ENCODE peak calls at places on chromosome 9, in four cellular contexts. One of them, this sample, is unnamed.

GRCh38 chr9:114690308-114690707 is 8.3 kb upstream of the TEX48 start:
- DNase-seq in HCT116: no peak
- DNase-seq in SK-N-SH: no peak
- DNase-seq in HepG2: no peak
- DNase-seq in this sample: no peak

GRCh38 chr9:105127863-105128220 is 116.6 kb upstream of the SLC44A1 start:
- DNase-seq in HepG2: no peak
- DNase-seq in HCT116: no peak
- DNase-seq in SK-N-SH: no peak
- DNase-seq in this sample: no peak

GRCh38 chr9:134591082-134591571 is 50.5 kb upstream of the COL5A1 start:
- DNase-seq in SK-N-SH: no peak
- DNase-seq in HepG2: no peak
- DNase-seq in HCT116: no peak
- DNase-seq in this sample: no peak

GRCh38 chr9:35871514-35871913 is 1.3 kb upstream of the OR13J1 start:
- DNase-seq in SK-N-SH: no peak
- DNase-seq in HepG2: no peak
- DNase-seq in HCT116: no peak
- DNase-seq in this sample: no peak

GRCh38 chr9:18393340-18394130 is 80.4 kb upstream of the ADAMTSL1 start:
- DNase-seq in HCT116: peak
- DNase-seq in SK-N-SH: no peak
- DNase-seq in HepG2: peak
- DNase-seq in this sample: peak

GRCh38 chr9:134442087-134442470 is 115.8 kb downstream of the RXRA start:
- DNase-seq in HepG2: no peak
- DNase-seq in HCT116: no peak
- DNase-seq in SK-N-SH: peak
- DNase-seq in this sample: no peak

GRCh38 chr9:119802621-119803020 is 433.4 kb upstream of the BRINP1 start:
- DNase-seq in HepG2: no peak
- DNase-seq in HCT116: no peak
- DNase-seq in SK-N-SH: no peak
- DNase-seq in this sample: no peak

GRCh38 chr9:126630458-126631237 is 16.9 kb downstream of the LMX1B start:
- DNase-seq in HCT116: no peak
- DNase-seq in HepG2: no peak
- DNase-seq in SK-N-SH: no peak
- DNase-seq in this sample: no peak

GRCh38 chr9:72154468-72155281 is 5.4 kb downstream of the GDA start:
- DNase-seq in HCT116: no peak
- DNase-seq in HepG2: peak
- DNase-seq in SK-N-SH: no peak
- DNase-seq in this sample: no peak

GRCh38 chr9:104836235-104836634 is 72.3 kb downstream of the NIPSNAP3B start:
- DNase-seq in HCT116: no peak
- DNase-seq in HepG2: no peak
- DNase-seq in SK-N-SH: peak
- DNase-seq in this sample: no peak

GRCh38 chr9:138042146-138042545 is 164.6 kb downstream of the CACNA1B start:
- DNase-seq in HCT116: no peak
- DNase-seq in HepG2: no peak
- DNase-seq in SK-N-SH: no peak
- DNase-seq in this sample: no peak

GRCh38 chr9:110260911-110261310 is 4.6 kb upstream of the TXN start:
- DNase-seq in HepG2: no peak
- DNase-seq in SK-N-SH: peak
- DNase-seq in HCT116: no peak
- DNase-seq in this sample: no peak

GRCh38 chr9:99726758-99727157 is 94.9 kb upstream of the NR4A3 start:
- DNase-seq in HepG2: no peak
- DNase-seq in HCT116: no peak
- DNase-seq in SK-N-SH: peak
- DNase-seq in this sample: no peak

GRCh38 chr9:76866689-76867088 is 39.2 kb downstream of the PRUNE2 start:
- DNase-seq in SK-N-SH: no peak
- DNase-seq in HepG2: no peak
- DNase-seq in HCT116: no peak
- DNase-seq in this sample: peak

GRCh38 chr9:110509787-110510186 is 69.8 kb downstream of the SVEP1 start:
- DNase-seq in SK-N-SH: no peak
- DNase-seq in HepG2: no peak
- DNase-seq in HCT116: no peak
- DNase-seq in this sample: no peak

GRCh38 chr9:106958955-106959657 is 96.1 kb downstream of the ZNF462 start:
- DNase-seq in SK-N-SH: no peak
- DNase-seq in HepG2: no peak
- DNase-seq in HCT116: no peak
- DNase-seq in this sample: no peak

GRCh38 chr9:77841739-77842386 is 189.7 kb downstream of the GNAQ start:
- DNase-seq in HepG2: no peak
- DNase-seq in HCT116: no peak
- DNase-seq in SK-N-SH: no peak
- DNase-seq in this sample: no peak

GRCh38 chr9:123622696-123623095 is 266.7 kb downstream of the CRB2 start:
- DNase-seq in HepG2: no peak
- DNase-seq in SK-N-SH: no peak
- DNase-seq in HCT116: no peak
- DNase-seq in this sample: no peak

GRCh38 chr9:122380293-122380692 is 9.5 kb downstream of the PTGS1 start:
- DNase-seq in HepG2: no peak
- DNase-seq in SK-N-SH: no peak
- DNase-seq in HCT116: no peak
- DNase-seq in this sample: no peak

DNA sequence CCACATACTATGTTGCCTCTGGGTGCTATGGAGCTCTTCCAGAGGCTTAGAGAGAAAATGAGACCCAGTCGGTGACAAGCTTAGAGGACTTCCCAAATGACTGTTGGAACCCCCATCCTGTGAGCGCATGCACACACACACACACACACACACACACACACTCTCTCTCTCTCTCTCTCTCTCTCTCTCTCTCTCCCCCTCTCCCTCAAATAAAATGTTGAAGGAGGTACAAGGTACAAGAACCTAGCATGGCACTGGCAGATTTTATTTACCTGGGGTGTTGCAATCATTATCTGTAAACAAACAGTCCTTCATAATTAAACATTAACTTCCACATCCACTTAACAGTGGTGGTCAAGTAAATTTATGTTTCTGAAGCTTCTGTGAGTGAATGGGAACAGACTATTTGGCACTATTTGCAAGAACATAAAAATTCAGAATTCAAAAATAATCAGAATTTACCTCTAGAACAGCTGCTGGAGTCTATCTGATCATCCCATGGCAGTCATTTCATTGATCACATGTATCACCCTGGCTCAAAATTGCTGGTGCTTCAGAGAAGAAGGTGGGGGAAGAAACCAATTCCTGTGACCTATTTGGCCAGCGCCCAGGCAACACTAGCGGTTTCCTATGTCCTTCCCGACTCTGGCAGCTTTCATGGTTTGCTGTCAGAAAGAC is 24.9 kb downstream of the TRPM3 start:
- DNase-seq in HepG2: peak
- DNase-seq in SK-N-SH: no peak
- DNase-seq in HCT116: no peak
- DNase-seq in this sample: no peak
- TF ChIP-seq REST in HepG2: no peak
- TF ChIP-seq REST in SK-N-SH: no peak
- TF ChIP-seq REST in HCT116: no peak
- TF ChIP-seq REST in this sample: no peak

GRCh38 chr9:136942112-136942880 is 2.2 kb downstream of the FBXW5 start:
- DNase-seq in HCT116: no peak
- DNase-seq in HepG2: no peak
- DNase-seq in SK-N-SH: no peak
- DNase-seq in this sample: no peak

GRCh38 chr9:136939996-136940525 is 4.5 kb downstream of the FBXW5 start:
- DNase-seq in SK-N-SH: no peak
- DNase-seq in HepG2: no peak
- DNase-seq in HCT116: no peak
- DNase-seq in this sample: no peak

GRCh38 chr9:136941231-136942111 is 3.1 kb downstream of the FBXW5 start:
- DNase-seq in SK-N-SH: no peak
- DNase-seq in HCT116: no peak
- DNase-seq in HepG2: no peak
- DNase-seq in this sample: no peak

GRCh38 chr9:136939431-136939995 is 5.0 kb downstream of the FBXW5 start:
- DNase-seq in HCT116: no peak
- DNase-seq in SK-N-SH: no peak
- DNase-seq in HepG2: no peak
- DNase-seq in this sample: no peak

DNA sequence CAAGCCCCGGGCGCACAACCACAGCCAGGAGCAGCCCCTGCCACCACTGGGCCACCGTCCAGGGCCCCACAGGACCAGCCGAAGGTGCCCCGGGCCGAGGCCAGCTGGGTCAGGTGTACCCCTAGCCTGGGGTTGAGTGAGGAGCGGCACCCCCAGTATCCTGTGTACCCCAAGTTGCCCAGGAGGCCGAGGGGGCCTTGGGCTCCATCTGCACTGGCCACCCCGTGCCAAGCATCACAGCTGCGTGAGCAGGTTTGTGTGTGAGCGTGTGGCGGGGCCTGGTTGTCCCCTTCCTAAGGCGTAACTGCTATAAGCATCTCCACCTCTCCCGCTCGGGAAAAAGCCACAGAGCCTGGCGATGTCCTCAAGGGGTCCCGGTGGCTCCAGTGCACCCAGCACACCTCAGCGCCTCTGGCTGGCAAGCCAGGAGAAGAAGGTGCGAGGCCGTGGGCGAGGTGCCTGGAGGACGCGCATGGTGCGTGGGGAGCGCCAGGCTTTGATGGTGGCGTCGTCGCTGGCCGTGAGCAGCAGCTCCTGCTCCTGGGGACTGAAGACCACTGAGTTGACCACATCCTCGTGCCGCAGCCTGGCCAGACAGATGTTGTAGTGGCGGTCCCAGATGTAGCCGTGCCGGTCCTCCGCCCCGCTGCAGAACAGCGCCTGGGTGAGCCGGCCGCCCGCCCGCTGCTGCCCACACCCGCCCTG is 3.9 kb downstream of the FBXW5 start:
- DNase-seq in SK-N-SH: no peak
- DNase-seq in HCT116: no peak
- DNase-seq in HepG2: no peak
- DNase-seq in this sample: no peak
- TF ChIP-seq POLR2AphosphoS5 in SK-N-SH: no peak
- TF ChIP-seq POLR2AphosphoS5 in HCT116: no peak
- TF ChIP-seq POLR2AphosphoS5 in HepG2: no peak
- TF ChIP-seq POLR2AphosphoS5 in this sample: no peak

DNA sequence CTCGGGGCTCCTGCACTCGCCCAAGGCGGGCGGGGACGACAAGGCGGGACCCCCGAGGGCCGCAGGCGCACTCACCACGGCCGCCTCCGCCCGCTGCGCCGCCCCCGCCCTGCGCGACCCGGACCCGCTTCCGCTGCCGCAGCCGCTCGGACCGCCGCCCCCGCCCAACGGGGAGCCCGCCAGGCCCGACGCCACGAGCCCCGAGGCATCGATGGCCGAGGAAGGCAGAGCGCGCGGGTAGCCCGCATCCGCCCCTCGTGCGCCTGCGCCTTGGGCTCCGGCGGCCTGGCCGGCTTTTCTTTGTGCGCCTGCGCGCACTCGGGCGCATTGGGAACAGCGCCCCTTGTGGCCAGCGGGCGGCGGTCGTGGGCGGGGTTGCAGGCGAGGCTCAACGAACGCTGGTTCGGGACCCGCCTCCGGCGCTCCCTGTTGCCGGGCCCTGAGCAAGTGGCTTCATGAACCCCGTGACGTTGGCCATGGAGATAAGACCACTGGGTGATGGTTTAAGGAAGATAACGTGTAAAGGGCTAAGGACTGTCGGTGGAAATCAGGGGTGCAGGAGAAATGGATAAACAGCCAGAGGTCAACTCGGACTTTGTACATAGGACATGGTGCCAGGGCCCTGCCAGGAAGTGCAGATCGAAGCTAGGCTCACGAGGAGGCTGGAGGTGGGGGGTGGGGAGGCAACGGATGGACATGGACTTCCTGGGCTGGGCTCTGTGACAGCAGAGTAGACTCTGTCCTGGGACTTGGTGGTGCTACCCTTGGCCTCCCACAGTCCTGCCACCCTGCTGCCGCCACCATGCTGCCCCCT is at the start of the genes C8G and FBXW5:
- DNase-seq in HepG2: peak
- DNase-seq in HCT116: peak
- DNase-seq in SK-N-SH: peak
- DNase-seq in this sample: peak
- TF ChIP-seq REST in HepG2: no peak
- TF ChIP-seq REST in HCT116: no peak
- TF ChIP-seq REST in SK-N-SH: no peak
- TF ChIP-seq REST in this sample: no peak

GRCh38 chr9:133353548-133353947 is 2.7 kb downstream of the SURF1 start:
- DNase-seq in SK-N-SH: no peak
- DNase-seq in HCT116: no peak
- DNase-seq in HepG2: no peak
- DNase-seq in this sample: no peak

GRCh38 chr9:133351908-133352634 is 4.1 kb downstream of the RPL7A start:
- DNase-seq in HCT116: no peak
- DNase-seq in SK-N-SH: peak
- DNase-seq in HepG2: peak
- DNase-seq in this sample: no peak

GRCh38 chr9:133351526-133351907 is 3.5 kb downstream of the RPL7A start:
- DNase-seq in HepG2: no peak
- DNase-seq in HCT116: no peak
- DNase-seq in SK-N-SH: no peak
- DNase-seq in this sample: no peak

GRCh38 chr9:133354766-133355165 is 1.5 kb downstream of the SURF1 start:
- DNase-seq in SK-N-SH: no peak
- DNase-seq in HCT116: no peak
- DNase-seq in HepG2: no peak
- DNase-seq in this sample: no peak

DNA sequence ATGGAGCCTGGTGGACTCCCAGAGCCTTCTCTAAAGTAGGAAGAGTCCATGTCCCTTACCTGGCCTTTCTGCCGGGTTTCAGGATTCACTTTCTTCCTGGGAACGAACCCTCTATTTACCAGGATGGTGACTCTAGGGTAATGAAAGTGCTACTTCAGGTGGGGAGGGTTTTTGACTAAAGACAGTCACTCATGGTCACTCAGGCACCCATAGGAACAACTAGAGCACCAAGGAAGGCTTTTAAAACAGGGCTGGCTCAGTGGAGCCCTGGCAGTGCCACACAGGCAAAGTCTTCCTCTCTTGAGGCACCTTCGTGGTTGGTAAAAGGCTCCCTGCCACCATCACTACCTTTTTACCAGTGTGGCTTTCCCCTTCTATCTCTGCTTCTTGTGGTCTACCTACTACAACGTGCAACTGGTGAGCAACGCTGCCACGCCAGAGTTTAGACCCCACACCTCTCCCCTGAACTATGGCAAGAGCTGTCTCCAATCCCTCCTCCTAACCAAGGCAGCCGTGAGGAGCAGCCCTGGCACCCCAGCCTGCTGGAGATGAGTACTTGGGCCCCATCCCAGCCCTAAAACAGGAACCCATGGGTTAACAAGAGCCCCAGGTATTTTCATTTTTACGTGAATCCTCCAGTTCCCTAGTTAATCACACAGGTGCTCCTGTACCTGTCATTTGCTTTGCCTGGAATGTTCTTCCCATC is 3.5 kb downstream of the SURF1 start:
- DNase-seq in SK-N-SH: no peak
- DNase-seq in HCT116: no peak
- DNase-seq in HepG2: no peak
- DNase-seq in this sample: no peak
- TF ChIP-seq POLR2AphosphoS5 in SK-N-SH: peak
- TF ChIP-seq POLR2AphosphoS5 in HCT116: no peak
- TF ChIP-seq POLR2AphosphoS5 in HepG2: peak
- TF ChIP-seq POLR2AphosphoS5 in this sample: no peak

GRCh38 chr9:132672413-132672690 is 2.1 kb downstream of the GTF3C4 start:
- DNase-seq in SK-N-SH: no peak
- DNase-seq in HCT116: no peak
- DNase-seq in HepG2: no peak
- DNase-seq in this sample: no peak
- TF ChIP-seq REST in SK-N-SH: no peak
- TF ChIP-seq REST in HCT116: no peak
- TF ChIP-seq REST in HepG2: no peak
- TF ChIP-seq REST in this sample: no peak

This sample was measured in Panc1.